ENCODE peak calls at places on chromosomes 12 and 14, in seven cellular contexts. H is WTC11, U is GM12878, V is K562, L is HCT116, T is HepG2, B is H1. R is an unnamed sample.

GRCh38 chr12:115398311-115398781 is 714.4 kb upstream of the TBX3 start:
- DNase-seq in H (no peak), U (no peak), V (no peak), L (no peak), T (peak; percentile 92), B (no peak), R (no peak)

GRCh38 chr14:79204591-79204990 is 1006.7 kb downstream of the DIO2 start:
- DNase-seq in H (no peak), U (no peak), V (no peak), L (no peak), T (no peak), B (no peak), R (no peak)

GRCh38 chr12:112756918-112757317 is 34.6 kb upstream of the RPH3A start:
- DNase-seq in H (no peak), U (no peak), V (no peak), L (no peak), T (no peak), B (no peak), R (no peak)

GRCh38 chr14:53979747-53980642 is 23.4 kb upstream of the BMP4 start:
- DNase-seq in H (peak; percentile 47), U (no peak), V (no peak), L (no peak), T (peak; percentile 97), B (peak; percentile 49), R (no peak)

GRCh38 chr14:65331652-65332051 is 80.9 kb upstream of the FUT8 start:
- DNase-seq in H (no peak), U (no peak), V (no peak), L (no peak), T (no peak), B (no peak), R (no peak)

GRCh38 chr14:93994919-93995682 is 2.0 kb upstream of the CCDC197 start:
- DNase-seq in H (peak; percentile 36), U (no peak), V (no peak), L (no peak), T (no peak), B (no peak), R (no peak)

GRCh38 chr12:121388421-121388981 is 11.4 kb upstream of the RNF34 start:
- DNase-seq in H (no peak), U (no peak), V (no peak), L (no peak), T (peak; percentile 66), B (no peak), R (no peak)

GRCh38 chr14:60736494-60736893 is 1.9 kb downstream of the MNAT1 start:
- DNase-seq in H (no peak), U (no peak), V (no peak), L (no peak), T (peak; percentile 71), B (no peak), R (no peak)

GRCh38 chr12:1859643-1860042 is 39.3 kb downstream of the LRTM2 start:
- DNase-seq in H (no peak), U (no peak), V (no peak), L (no peak), T (no peak), B (no peak), R (no peak)

GRCh38 chr12:15721716-15722115 is 67.5 kb downstream of the EPS8 start:
- DNase-seq in H (no peak), U (no peak), V (no peak), L (no peak), T (no peak), B (no peak), R (no peak)

GRCh38 chr12:124457287-124458219 is 109.9 kb downstream of the NCOR2 start:
- DNase-seq in H (no peak), U (no peak), V (no peak), L (no peak), T (no peak), B (no peak), R (no peak)

GRCh38 chr14:25108959-25109358 is 59.0 kb upstream of the STXBP6 start:
- DNase-seq in H (no peak), U (no peak), V (no peak), L (no peak), T (peak; percentile 32), B (no peak), R (no peak)

GRCh38 chr14:68020999-68021663 is 201.6 kb downstream of the RAD51B start:
- DNase-seq in H (no peak), U (peak; percentile 71), V (no peak), L (no peak), T (no peak), B (no peak), R (peak; percentile 15)

GRCh38 chr14:68016243-68016914 is 196.8 kb downstream of the RAD51B start:
- DNase-seq in H (no peak), U (no peak), V (no peak), L (no peak), T (no peak), B (no peak), R (no peak)

GRCh38 chr14:68018598-68018997 is 199.0 kb downstream of the RAD51B start:
- DNase-seq in H (no peak), U (no peak), V (no peak), L (no peak), T (peak; percentile 30), B (no peak), R (no peak)

GRCh38 chr14:68015356-68016242 is 196.0 kb downstream of the RAD51B start:
- DNase-seq in H (no peak), U (no peak), V (no peak), L (no peak), T (no peak), B (no peak), R (no peak)

GRCh38 chr14:68020493-68020892 is 200.9 kb downstream of the RAD51B start:
- DNase-seq in H (no peak), U (no peak), V (no peak), L (no peak), T (no peak), B (no peak), R (no peak)
- TF ChIP-seq SP1 in H (no peak), U (no peak), V (no peak), L (no peak), T (no peak), B (no peak), R (no peak)

GRCh38 chr12:52363111-52363679 is 4.1 kb downstream of the KRT85 start:
- DNase-seq in H (no peak), U (no peak), V (no peak), L (no peak), T (no peak), B (no peak), R (no peak)
- TF ChIP-seq SP1 in H (no peak), U (no peak), V (no peak), L (no peak), T (no peak), B (no peak), R (no peak)

DNA sequence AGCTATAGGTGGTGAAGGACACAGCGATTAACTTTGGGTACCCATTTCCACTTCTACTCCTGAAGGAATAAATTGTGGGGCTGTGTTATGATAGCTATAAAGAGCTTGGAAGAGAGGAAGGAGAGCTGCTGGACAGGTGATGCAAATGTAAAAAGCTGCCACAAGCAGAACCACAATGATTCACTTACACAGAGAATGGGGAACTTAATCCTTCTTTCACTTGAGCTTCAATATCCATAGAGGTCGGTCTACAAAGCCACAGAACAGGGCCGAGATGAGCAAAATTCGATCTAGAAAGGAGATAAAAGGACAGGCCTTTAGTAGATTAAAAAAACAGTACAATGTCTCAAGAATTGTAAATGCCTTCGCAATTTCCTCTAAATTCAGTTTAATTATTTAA is 831.1 kb downstream of the LRFN5 start:
- DNase-seq in H (no peak), U (no peak), V (no peak), L (no peak), T (no peak), B (no peak), R (no peak)
- TF ChIP-seq SP1 in H (no peak), U (no peak), V (no peak), L (no peak), T (no peak), B (no peak), R (no peak)

GRCh38 chr12:130031571-130032189 is 127.9 kb upstream of the TMEM132D start:
- DNase-seq in H (peak; percentile 83), U (no peak), V (peak; percentile 91), L (no peak), T (peak; percentile 60), B (peak; percentile 59), R (peak; percentile 73)
- TF ChIP-seq SP1 in H (no peak), U (no peak), V (no peak), L (no peak), T (no peak), B (no peak), R (no peak)